ENCODE peak calls at places on chromosomes 7 and 10, in four cellular contexts. One of them, this sample, is unnamed.

GRCh38 chr7:109901916-109902315 is 1189.0 kb upstream of the LRRN3 start:
- DNase-seq in brain microvascular endothelial cell: no peak
- DNase-seq in mammary epithelial cell: peak; percentile 0
- DNase-seq in kidney epithelial cell: no peak
- DNase-seq in this sample: peak; percentile 24

GRCh38 chr10:131354380-131354779 is 42.9 kb upstream of the TCERG1L start:
- DNase-seq in brain microvascular endothelial cell: no peak
- DNase-seq in kidney epithelial cell: no peak
- DNase-seq in mammary epithelial cell: no peak
- DNase-seq in this sample: no peak

GRCh38 chr10:86653987-86654386 is 360 bp upstream of the OPN4 start:
- DNase-seq in brain microvascular endothelial cell: no peak
- DNase-seq in kidney epithelial cell: no peak
- DNase-seq in mammary epithelial cell: no peak
- DNase-seq in this sample: no peak

GRCh38 chr7:79290841-79291497 is 162.5 kb downstream of the MAGI2 start:
- DNase-seq in kidney epithelial cell: no peak
- DNase-seq in brain microvascular endothelial cell: no peak
- DNase-seq in mammary epithelial cell: peak; percentile 82
- DNase-seq in this sample: no peak

GRCh38 chr10:10911471-10911921 is 106.2 kb upstream of the CELF2 start:
- DNase-seq in kidney epithelial cell: peak; percentile 93
- DNase-seq in brain microvascular endothelial cell: peak; percentile 90
- DNase-seq in mammary epithelial cell: peak; percentile 77
- DNase-seq in this sample: peak; percentile 86

GRCh38 chr7:121300685-121301084 is 28.1 kb upstream of the WNT16 start:
- DNase-seq in brain microvascular endothelial cell: no peak
- DNase-seq in mammary epithelial cell: no peak
- DNase-seq in kidney epithelial cell: no peak
- DNase-seq in this sample: no peak

GRCh38 chr10:100728928-100729876 is 16.2 kb upstream of the PAX2 start:
- DNase-seq in mammary epithelial cell: no peak
- DNase-seq in brain microvascular endothelial cell: no peak
- DNase-seq in kidney epithelial cell: no peak
- DNase-seq in this sample: no peak

GRCh38 chr7:138979226-138979979 is 1.8 kb downstream of the KIAA1549 start:
- DNase-seq in mammary epithelial cell: peak; percentile 9
- DNase-seq in brain microvascular endothelial cell: no peak
- DNase-seq in kidney epithelial cell: no peak
- DNase-seq in this sample: no peak

GRCh38 chr10:93465806-93466675 is 16.1 kb downstream of the MYOF start:
- DNase-seq in kidney epithelial cell: peak; percentile 92
- DNase-seq in brain microvascular endothelial cell: peak; percentile 89
- DNase-seq in mammary epithelial cell: peak; percentile 98
- DNase-seq in this sample: peak; percentile 55

GRCh38 chr7:104923010-104923421 is 91.0 kb upstream of the KMT2E start:
- DNase-seq in kidney epithelial cell: peak; percentile 67
- DNase-seq in mammary epithelial cell: peak; percentile 73
- DNase-seq in brain microvascular endothelial cell: peak; percentile 84
- DNase-seq in this sample: peak; percentile 78

GRCh38 chr7:99679400-99680191 is at the start of gene CYP3A5:
- DNase-seq in mammary epithelial cell: no peak
- DNase-seq in kidney epithelial cell: no peak
- DNase-seq in brain microvascular endothelial cell: no peak
- DNase-seq in this sample: no peak

GRCh38 chr10:108410231-108410630 is 1245.7 kb upstream of the SORCS1 start:
- DNase-seq in mammary epithelial cell: no peak
- DNase-seq in brain microvascular endothelial cell: no peak
- DNase-seq in kidney epithelial cell: no peak
- DNase-seq in this sample: no peak

GRCh38 chr10:16519908-16520861 is 1.5 kb downstream of the C1QL3 start:
- DNase-seq in brain microvascular endothelial cell: no peak
- DNase-seq in mammary epithelial cell: no peak
- DNase-seq in kidney epithelial cell: no peak
- DNase-seq in this sample: no peak

GRCh38 chr7:10924370-10924769 is 49.3 kb upstream of the PHF14 start:
- DNase-seq in mammary epithelial cell: no peak
- DNase-seq in brain microvascular endothelial cell: no peak
- DNase-seq in kidney epithelial cell: no peak
- DNase-seq in this sample: no peak

GRCh38 chr7:73436031-73436929 is 2.7 kb downstream of the FZD9 start:
- DNase-seq in mammary epithelial cell: no peak
- DNase-seq in brain microvascular endothelial cell: peak; percentile 27
- DNase-seq in kidney epithelial cell: no peak
- DNase-seq in this sample: no peak

GRCh38 chr7:84447636-84448293 is 253.2 kb upstream of the SEMA3A start:
- DNase-seq in mammary epithelial cell: no peak
- DNase-seq in kidney epithelial cell: no peak
- DNase-seq in brain microvascular endothelial cell: no peak
- DNase-seq in this sample: no peak

GRCh38 chr7:94779070-94779469 is 123.1 kb upstream of the SGCE start:
- DNase-seq in mammary epithelial cell: no peak
- DNase-seq in brain microvascular endothelial cell: no peak
- DNase-seq in kidney epithelial cell: no peak
- DNase-seq in this sample: no peak

GRCh38 chr7:131649003-131649541 is 92.6 kb upstream of the PODXL start:
- DNase-seq in kidney epithelial cell: no peak
- DNase-seq in mammary epithelial cell: no peak
- DNase-seq in brain microvascular endothelial cell: no peak
- DNase-seq in this sample: no peak

GRCh38 chr10:25083546-25084111 is 67.2 kb downstream of the THNSL1 start:
- DNase-seq in mammary epithelial cell: no peak
- DNase-seq in kidney epithelial cell: no peak
- DNase-seq in brain microvascular endothelial cell: no peak
- DNase-seq in this sample: no peak

GRCh38 chr10:93166116-93166515 is 92.4 kb downstream of the CYP26A1 start:
- DNase-seq in mammary epithelial cell: no peak
- DNase-seq in kidney epithelial cell: no peak
- DNase-seq in brain microvascular endothelial cell: no peak
- DNase-seq in this sample: no peak

GRCh38 chr10:22550732-22551131 is 163.6 kb downstream of the PIP4K2A start:
- DNase-seq in mammary epithelial cell: no peak
- DNase-seq in brain microvascular endothelial cell: peak; percentile 26
- DNase-seq in kidney epithelial cell: no peak
- DNase-seq in this sample: no peak

GRCh38 chr7:150788474-150789269 is 11.5 kb downstream of the TMEM176B start:
- DNase-seq in kidney epithelial cell: no peak
- DNase-seq in mammary epithelial cell: no peak
- DNase-seq in brain microvascular endothelial cell: no peak
- DNase-seq in this sample: no peak

GRCh38 chr10:74434577-74434976 is 283.6 kb downstream of the ADK start:
- DNase-seq in brain microvascular endothelial cell: no peak
- DNase-seq in kidney epithelial cell: no peak
- DNase-seq in mammary epithelial cell: no peak
- DNase-seq in this sample: no peak

DNA sequence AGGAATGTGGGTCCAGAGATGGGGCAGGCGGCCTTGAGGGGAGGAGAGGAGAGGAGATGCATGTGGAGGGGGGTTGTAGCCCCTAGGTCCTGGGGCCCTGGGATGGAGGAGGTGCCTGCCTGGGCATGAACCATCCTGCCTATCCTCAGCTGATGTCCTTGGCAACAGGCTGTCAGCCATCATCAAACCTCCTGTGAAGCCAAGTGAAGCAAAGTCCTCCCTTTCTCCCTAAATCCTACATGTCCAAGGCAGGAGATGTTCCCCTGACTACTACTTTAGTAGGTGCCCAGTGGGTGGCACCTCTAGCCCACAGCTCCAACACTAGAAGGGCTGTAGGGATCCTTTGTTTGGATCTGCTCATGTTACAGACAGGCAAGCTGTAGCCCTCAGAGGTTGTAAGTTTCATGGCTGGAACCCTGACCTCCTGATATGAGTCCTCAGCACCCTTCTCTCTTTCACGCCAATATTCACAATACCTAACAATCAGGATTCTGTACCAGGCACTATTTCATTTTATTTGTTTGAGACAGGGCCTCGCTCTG is 66.6 kb upstream of the SYPL1 start:
- DNase-seq in brain microvascular endothelial cell: peak; percentile 39
- DNase-seq in kidney epithelial cell: no peak
- DNase-seq in mammary epithelial cell: peak; percentile 55
- DNase-seq in this sample: peak; percentile 39
- TF ChIP-seq CTCF in brain microvascular endothelial cell: peak; percentile 57
- TF ChIP-seq CTCF in kidney epithelial cell: peak; percentile 23
- TF ChIP-seq CTCF in mammary epithelial cell: peak; percentile 37
- TF ChIP-seq CTCF in this sample: peak; percentile 44

GRCh38 chr7:122520961-122521555 is 177.9 kb downstream of the RNF133 start:
- DNase-seq in mammary epithelial cell: no peak
- DNase-seq in kidney epithelial cell: no peak
- DNase-seq in brain microvascular endothelial cell: no peak
- DNase-seq in this sample: no peak
- H3K4me3 ChIP-seq in mammary epithelial cell: no peak overlapping the region
- H3K4me3 ChIP-seq in kidney epithelial cell: no peak overlapping the region
- H3K4me3 ChIP-seq in brain microvascular endothelial cell: no peak overlapping the region
- H3K4me3 ChIP-seq in this sample: no peak overlapping the region

DNA sequence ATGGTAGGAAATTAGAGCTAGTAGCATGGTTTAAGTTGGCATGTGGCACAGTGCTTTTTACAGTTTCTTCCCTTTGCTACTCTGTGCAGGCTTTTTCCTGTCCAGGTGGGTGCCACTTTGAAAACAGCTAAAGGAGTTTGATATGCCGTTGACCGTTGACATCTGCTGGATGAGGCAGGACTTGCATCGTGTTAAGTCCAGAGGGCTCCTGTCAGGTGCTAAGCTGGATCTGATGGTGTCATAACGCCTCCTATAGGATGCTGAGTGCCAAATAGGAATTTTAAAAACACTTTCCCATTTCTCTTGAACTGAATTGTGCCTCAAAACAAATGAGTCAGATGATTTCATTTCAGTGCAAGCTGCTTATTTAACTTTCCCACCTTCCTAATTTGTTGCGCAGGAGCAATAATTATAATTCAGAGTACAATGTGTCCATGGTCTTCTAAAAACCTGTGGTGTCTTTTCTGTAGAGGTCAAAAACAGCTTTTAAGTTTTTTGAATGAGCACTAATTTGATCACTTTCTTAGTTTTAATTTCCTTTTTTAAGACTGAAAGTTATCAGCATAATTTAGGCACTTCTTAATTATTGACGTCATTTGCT is 178.3 kb downstream of the CDCA7L start:
- DNase-seq in kidney epithelial cell: peak; percentile 61
- DNase-seq in brain microvascular endothelial cell: peak; percentile 70
- DNase-seq in mammary epithelial cell: peak; percentile 71
- DNase-seq in this sample: peak; percentile 70
- TF ChIP-seq CTCF in kidney epithelial cell: peak; percentile 76
- TF ChIP-seq CTCF in brain microvascular endothelial cell: peak; percentile 74
- TF ChIP-seq CTCF in mammary epithelial cell: peak; percentile 82
- TF ChIP-seq CTCF in this sample: peak; percentile 81

DNA sequence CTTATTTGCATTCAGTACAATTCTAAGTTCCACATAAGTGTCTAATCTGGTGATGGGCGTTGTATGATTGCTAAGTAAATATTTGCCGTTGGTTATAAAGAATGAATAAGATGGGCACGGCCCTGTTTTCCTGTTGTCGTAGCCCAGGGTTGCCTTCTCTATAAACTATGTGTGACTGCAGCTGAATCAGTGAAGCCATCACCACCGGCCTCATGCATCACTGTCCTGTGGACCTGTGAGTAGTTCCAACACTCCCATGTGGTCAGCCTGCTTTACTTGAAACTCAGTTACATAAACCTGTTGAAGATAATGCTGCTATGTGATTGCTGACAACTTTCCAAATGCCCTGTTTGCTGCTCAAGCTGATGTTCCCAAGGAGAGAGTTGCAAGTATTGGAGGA is 21.6 kb upstream of the KLF6 start:
- DNase-seq in mammary epithelial cell: peak; percentile 95
- DNase-seq in brain microvascular endothelial cell: peak; percentile 92
- DNase-seq in kidney epithelial cell: no peak
- DNase-seq in this sample: no peak
- H3K4me3 ChIP-seq in mammary epithelial cell: no peak overlapping the region
- H3K4me3 ChIP-seq in brain microvascular endothelial cell: no peak overlapping the region
- H3K4me3 ChIP-seq in kidney epithelial cell: no peak overlapping the region
- H3K4me3 ChIP-seq in this sample: no peak overlapping the region

DNA sequence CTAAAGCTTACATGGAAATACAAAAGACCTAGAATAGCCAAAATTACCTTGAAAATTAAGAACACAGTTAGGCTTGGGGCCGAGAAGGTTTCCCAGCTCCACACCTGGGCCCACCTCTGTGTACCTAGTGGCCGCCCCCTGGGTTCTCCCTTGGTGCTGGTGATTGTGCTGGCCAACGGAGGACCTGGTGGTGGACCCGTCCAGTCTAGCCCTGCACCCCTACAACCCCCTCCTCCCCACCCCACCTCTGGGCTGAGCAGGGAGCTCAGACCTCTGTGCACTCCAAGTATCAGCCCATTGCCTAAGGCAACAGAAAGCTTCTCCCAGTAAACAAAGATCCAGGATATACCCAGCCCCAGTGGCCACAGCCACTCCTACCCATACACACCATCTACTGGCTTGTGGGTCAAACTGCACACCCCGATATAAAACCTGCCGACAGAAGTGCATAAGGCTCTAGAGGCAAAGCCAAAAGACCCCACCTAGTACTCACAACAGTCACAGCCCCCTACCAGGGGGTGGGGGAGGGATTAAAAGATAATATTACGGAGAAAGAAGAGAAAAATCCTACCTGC is 105.0 kb upstream of the DIP2C start:
- DNase-seq in mammary epithelial cell: no peak
- DNase-seq in brain microvascular endothelial cell: no peak
- DNase-seq in kidney epithelial cell: no peak
- DNase-seq in this sample: no peak
- TF ChIP-seq CTCF in mammary epithelial cell: no peak
- TF ChIP-seq CTCF in brain microvascular endothelial cell: peak; percentile 56
- TF ChIP-seq CTCF in kidney epithelial cell: peak; percentile 24
- TF ChIP-seq CTCF in this sample: peak; percentile 38

GRCh38 chr10:99232357-99232999 is 3.2 kb downstream of the HPSE2 start:
- DNase-seq in brain microvascular endothelial cell: no peak
- DNase-seq in kidney epithelial cell: no peak
- DNase-seq in mammary epithelial cell: no peak
- DNase-seq in this sample: no peak
- H3K4me3 ChIP-seq in brain microvascular endothelial cell: no peak overlapping the region
- H3K4me3 ChIP-seq in kidney epithelial cell: no peak overlapping the region
- H3K4me3 ChIP-seq in mammary epithelial cell: no peak overlapping the region
- H3K4me3 ChIP-seq in this sample: no peak overlapping the region